ENCODE peak calls at places on chromosomes 3 and 15, in nine cellular contexts. Z, N, I, B, P, C, O, U and W are unnamed samples.

GRCh38 chr15:72760590-72761260 is 22.8 kb downstream of the ADPGK start:
- DNase-seq in B (no peak), P (no peak), C (no peak), Z (no peak), U (no peak), N (no peak), O (no peak), I (no peak), W (no peak)

GRCh38 chr3:65659396-65659795 is 379.3 kb downstream of the MAGI1 start:
- DNase-seq in C (no peak), I (no peak), N (no peak), P (no peak), B (no peak), Z (no peak), U (no peak), O (no peak), W (no peak)

GRCh38 chr3:43647331-43648166 is 25.7 kb upstream of the ANO10 start:
- DNase-seq in P (no peak), I (no peak), U (no peak), B (no peak), O (no peak), C (no peak), Z (no peak), N (no peak), W (no peak)

GRCh38 chr3:101574388-101575156 is 592 bp downstream of the PCNP start:
- DNase-seq in C (no peak), N (no peak), Z (no peak), O (peak; percentile 77), I (peak; percentile 42), B (peak; percentile 43), P (peak; percentile 66), U (no peak), W (no peak)

GRCh38 chr15:99102332-99103235 is 2.3 kb upstream of the SYNM start:
- DNase-seq in P (no peak), B (no peak), U (no peak), O (no peak), N (no peak), I (no peak), C (no peak), Z (no peak), W (no peak)

GRCh38 chr3:177126015-177126773 is 71.1 kb downstream of the TBL1XR1 start:
- DNase-seq in Z (no peak), I (peak; percentile 73), U (peak; percentile 17), O (no peak), C (no peak), N (no peak), P (peak; percentile 59), B (no peak), W (no peak)

GRCh38 chr3:197154-197855 is 742 bp downstream of the CHL1 start:
- DNase-seq in N (no peak), C (no peak), O (no peak), Z (peak; percentile 32), I (no peak), P (no peak), U (no peak), B (peak; percentile 13), W (no peak)

GRCh38 chr3:168049366-168049974 is 46.3 kb downstream of the GOLIM4 start:
- DNase-seq in O (no peak), C (peak; percentile 37), I (no peak), Z (no peak), P (no peak), N (no peak), B (no peak), U (no peak), W (no peak)

GRCh38 chr3:88188436-88188835 is 38.7 kb downstream of the C3orf38 start:
- DNase-seq in P (no peak), I (peak; percentile 62), C (no peak), B (peak; percentile 29), U (no peak), Z (no peak), N (no peak), O (no peak), W (no peak)

GRCh38 chr3:126445506-126445905 is 30.2 kb downstream of the ZXDC start:
- DNase-seq in I (no peak), Z (no peak), N (no peak), P (no peak), O (no peak), C (no peak), B (no peak), U (no peak), W (no peak)

GRCh38 chr15:64249406-64249805 is 86.6 kb upstream of the PPIB start:
- DNase-seq in Z (no peak), O (no peak), I (peak; percentile 39), C (no peak), B (no peak), U (peak; percentile 17), N (no peak), P (no peak), W (no peak)

GRCh38 chr3:159804726-159805410 is 183.8 kb upstream of the IL12A start:
- DNase-seq in O (peak; percentile 79), I (peak; percentile 78), C (peak; percentile 74), Z (peak; percentile 72), N (no peak), U (peak; percentile 79), B (peak; percentile 37), P (peak; percentile 85), W (no peak)

GRCh38 chr15:63474810-63475316 is 29.5 kb upstream of the USP3 start:
- DNase-seq in N (no peak), P (no peak), B (no peak), I (no peak), U (no peak), O (no peak), Z (peak; percentile 75), C (no peak), W (peak; percentile 79)

GRCh38 chr15:83108266-83109219 is 1.1 kb downstream of the TM6SF1 start:
- DNase-seq in B (peak; percentile 56), Z (peak; percentile 53), U (no peak), N (no peak), P (peak; percentile 90), O (no peak), I (no peak), C (peak; percentile 29), W (no peak)

GRCh38 chr3:142857056-142857455 is 31.8 kb downstream of the PCOLCE2 start:
- DNase-seq in N (no peak), C (no peak), P (no peak), Z (no peak), B (peak; percentile 56), U (no peak), I (peak; percentile 29), O (no peak), W (no peak)

GRCh38 chr3:46505953-46506352 is 8.2 kb downstream of the RTP3 start:
- DNase-seq in U (no peak), C (no peak), P (no peak), B (no peak), I (no peak), O (no peak), Z (no peak), N (no peak), W (no peak)

DNA sequence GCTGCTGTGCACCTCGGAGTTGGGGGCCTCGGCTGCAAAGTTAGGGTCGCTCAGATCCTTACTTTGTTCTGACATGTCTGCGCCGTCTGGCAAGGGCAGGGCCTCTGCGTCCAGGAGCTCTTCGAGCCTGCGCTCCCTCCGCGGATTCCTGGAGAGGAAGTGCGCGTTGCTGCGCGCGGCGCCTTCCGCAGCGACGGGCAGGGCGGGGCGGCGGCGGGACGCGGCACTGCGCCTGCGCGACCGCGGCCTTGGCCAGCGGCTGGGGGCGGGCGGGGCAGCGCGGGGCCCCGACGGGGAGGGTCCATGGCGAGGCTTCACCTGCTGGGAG is at the start of gene NDN:
- DNase-seq in O (no peak), I (no peak), Z (no peak), C (no peak), P (peak; percentile 3), N (no peak), U (no peak), B (peak; percentile 45), W (no peak)
- TF ChIP-seq CTCF in O (no peak), I (no peak), Z (no peak), C (no peak), P (no peak), N (no peak), U (no peak), B (no peak), W (no peak)

DNA sequence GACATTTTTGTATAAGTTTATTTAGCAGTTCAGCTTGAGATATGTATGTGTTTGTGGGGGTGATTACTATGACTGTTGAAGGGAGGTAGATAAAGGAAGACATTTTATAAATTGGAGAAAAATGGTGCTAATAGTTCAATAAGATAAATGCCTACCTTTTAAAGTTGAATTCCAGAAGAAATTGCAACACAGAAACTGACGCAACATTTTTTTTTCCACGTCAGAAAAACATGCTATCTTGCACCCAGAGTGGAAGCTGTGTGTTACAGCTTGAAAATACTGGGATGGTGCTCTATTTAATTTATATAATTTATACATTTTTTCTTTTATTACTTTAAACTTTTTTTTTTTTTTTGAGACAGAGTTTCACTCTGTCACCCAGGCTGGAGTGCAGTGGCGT is 171.7 kb downstream of the WNT5A start:
- DNase-seq in C (no peak), P (no peak), U (no peak), O (no peak), B (no peak), N (no peak), I (no peak), Z (no peak), W (no peak)
- TF ChIP-seq CTCF in C (no peak), P (no peak), U (no peak), O (no peak), B (no peak), N (no peak), I (no peak), Z (no peak), W (no peak)

GRCh38 chr3:103847081-103848062 is 1412.6 kb downstream of the ZPLD1 start:
- DNase-seq in Z (no peak), P (no peak), O (no peak), N (no peak), U (no peak), I (no peak), C (no peak), B (no peak), W (no peak)

DNA sequence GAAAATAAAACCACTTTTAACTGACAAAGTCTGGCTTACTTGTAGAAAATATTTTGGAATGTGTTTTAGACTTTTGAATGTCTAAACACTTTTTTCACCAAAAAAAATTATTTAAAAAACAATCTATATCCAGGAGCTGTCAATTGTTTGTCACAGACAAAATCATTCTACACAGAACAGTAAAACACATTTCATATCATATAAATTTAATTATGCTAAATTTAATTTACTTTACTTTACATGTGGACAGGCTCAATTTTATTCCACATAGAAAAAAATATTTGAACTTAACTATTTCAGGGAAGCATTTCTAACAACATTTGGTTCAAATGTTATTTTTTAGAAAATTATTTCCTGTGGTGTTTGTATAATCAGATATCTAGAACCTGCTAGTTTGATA is 1417.0 kb downstream of the ZPLD1 start:
- DNase-seq in C (no peak), N (no peak), I (no peak), O (no peak), B (no peak), U (no peak), P (no peak), Z (no peak), W (no peak)
- TF ChIP-seq CTCF in C (no peak), N (no peak), I (no peak), O (no peak), B (no peak), U (no peak), P (no peak), Z (no peak), W (no peak)

DNA sequence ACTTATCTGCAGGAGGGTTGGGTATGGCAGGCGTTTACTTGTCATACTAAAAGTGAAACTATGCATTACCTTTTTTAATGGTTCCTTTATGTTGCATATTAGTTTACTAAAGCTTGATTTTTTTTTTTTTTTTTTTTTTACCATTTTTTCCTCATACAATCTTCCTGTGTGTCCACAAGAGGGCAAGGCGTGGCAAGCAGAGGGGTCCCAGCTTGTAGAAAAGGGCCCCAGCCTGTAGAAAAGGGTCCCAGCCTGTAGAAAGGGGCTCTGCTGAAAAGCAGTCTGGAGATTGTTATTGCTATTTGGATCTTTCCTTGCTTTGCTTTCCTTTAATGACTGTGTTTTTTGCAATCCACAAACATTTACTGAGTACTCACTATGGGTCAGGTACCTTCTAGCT is 21.9 kb downstream of the MKRN2 start:
- DNase-seq in U (no peak), I (no peak), Z (no peak), P (no peak), N (no peak), C (no peak), O (no peak), B (no peak), W (no peak)
- TF ChIP-seq CTCF in U (no peak), I (peak; percentile 21), Z (no peak), P (peak; percentile 13), N (peak; percentile 16), C (peak; percentile 29), O (no peak), B (no peak), W (peak; percentile 23)